ENCODE peak calls at places on chromosome 18, in eight cellular contexts. P is A549, F is erythroblast, C is heart left ventricle, L is suprapubic skin, D is sigmoid colon, O is HCT116, N is body of pancreas. A is an unnamed sample.

GRCh38 chr18:80041424-80041823 is 7.2 kb downstream of the RBFA start:
- DNase-seq in L (no peak), N (no peak), P (no peak), F (no peak), D (no peak), O (no peak), C (no peak), A (no peak)

GRCh38 chr18:61187971-61188370 is 145.3 kb upstream of the CDH20 start:
- DNase-seq in L (no peak), F (no peak), O (no peak), C (no peak), N (no peak), D (no peak), P (no peak), A (no peak)

GRCh38 chr18:54296017-54296416 is 26.7 kb downstream of the POLI start:
- DNase-seq in N (no peak), O (no peak), F (peak; percentile 10), P (no peak), C (no peak), L (no peak), D (no peak), A (no peak)

GRCh38 chr18:59696311-59697235 is 650 bp downstream of the CCBE1 start:
- DNase-seq in D (peak; percentile 78), P (no peak), C (no peak), N (no peak), O (no peak), F (no peak), L (no peak), A (no peak)

GRCh38 chr18:80171190-80171872 is 62.3 kb downstream of the ADNP2 start:
- DNase-seq in L (no peak), N (peak; percentile 28), O (no peak), C (no peak), P (peak; percentile 42), F (peak; percentile 51), D (no peak), A (no peak)

GRCh38 chr18:75391275-75392115 is 36.0 kb downstream of the SMIM21 start:
- DNase-seq in O (no peak), P (no peak), F (no peak), D (no peak), N (no peak), L (no peak), C (no peak), A (no peak)

GRCh38 chr18:4058179-4058578 is 396.9 kb downstream of the DLGAP1 start:
- DNase-seq in O (no peak), L (no peak), C (no peak), F (no peak), N (no peak), D (no peak), P (no peak), A (no peak)

GRCh38 chr18:7855051-7855450 is 287.9 kb downstream of the PTPRM start:
- DNase-seq in N (no peak), L (no peak), P (no peak), F (no peak), C (peak; percentile 39), O (no peak), D (no peak), A (no peak)

GRCh38 chr18:50507120-50507590 is 52.7 kb upstream of the MAPK4 start:
- DNase-seq in D (peak; percentile 72), C (peak; percentile 30), P (peak; percentile 18), F (peak; percentile 24), N (peak; percentile 52), L (no peak), O (no peak), A (no peak)

GRCh38 chr18:78905334-78905733 is 74.3 kb upstream of the SALL3 start:
- DNase-seq in L (no peak), N (no peak), F (no peak), D (no peak), P (no peak), O (no peak), C (no peak), A (no peak)

GRCh38 chr18:54109131-54109683 is 115.3 kb downstream of the MBD2 start:
- DNase-seq in O (no peak), C (no peak), N (no peak), L (no peak), P (no peak), D (no peak), F (no peak), A (no peak)

GRCh38 chr18:79598885-79599175 is 80.8 kb upstream of the CTDP1 start:
- DNase-seq in C (no peak), N (no peak), D (no peak), O (no peak), L (no peak), F (no peak), P (no peak), A (no peak)

GRCh38 chr18:12423820-12424219 is 16.1 kb downstream of the PRELID3A start:
- DNase-seq in D (no peak), P (no peak), L (no peak), F (no peak), N (peak; percentile 17), C (no peak), O (no peak), A (no peak)

GRCh38 chr18:79465392-79465991 is 69.8 kb downstream of the NFATC1 start:
- DNase-seq in C (peak; percentile 41), N (no peak), F (peak; percentile 50), O (no peak), D (no peak), L (no peak), P (no peak), A (no peak)

DNA sequence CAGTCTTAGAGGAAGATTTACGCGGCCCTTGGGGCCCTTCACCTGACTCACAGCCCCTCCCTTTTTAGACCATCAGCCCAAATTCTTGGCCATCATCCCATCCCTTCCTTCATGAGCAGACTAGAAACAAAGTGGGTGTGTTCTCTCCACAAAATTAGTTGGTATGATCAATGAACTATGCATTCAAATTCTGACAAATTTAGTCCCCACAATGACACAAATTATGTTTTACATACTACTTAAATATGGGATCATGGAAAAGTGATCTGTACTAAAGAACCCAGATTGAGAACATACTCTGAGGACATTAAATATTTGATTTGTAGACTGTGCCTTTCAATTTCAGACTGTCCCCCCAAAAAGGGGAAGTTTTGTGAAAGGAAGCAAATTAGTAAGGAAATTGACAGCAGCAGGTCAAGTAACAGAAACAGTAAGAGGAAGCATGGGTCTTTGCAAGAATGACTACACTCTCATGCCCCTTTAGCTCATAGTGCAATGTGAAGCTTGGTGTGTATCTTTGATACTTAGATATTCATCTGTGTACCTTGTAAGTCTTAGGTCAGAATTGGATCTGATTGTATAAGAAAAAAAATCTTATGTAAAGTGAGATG is 2.2 kb upstream of the MAPRE2 start:
- DNase-seq in F (no peak), C (no peak), P (no peak), L (no peak), D (no peak), N (no peak), O (no peak), A (no peak)
- TF ChIP-seq POLR2A in F (no peak), C (no peak), P (no peak), L (no peak), D (no peak), N (no peak), O (no peak), A (no peak)

GRCh38 chr18:46424898-46425297 is 232.1 kb downstream of the LOXHD1 start:
- DNase-seq in O (no peak), L (no peak), F (no peak), N (no peak), P (no peak), C (no peak), D (no peak), A (no peak)
- TF ChIP-seq POLR2A in O (no peak), L (no peak), F (no peak), N (no peak), P (no peak), C (no peak), D (no peak), A (no peak)

GRCh38 chr18:31942999-31943894 is at the start of gene TRAPPC8:
- DNase-seq in D (peak; percentile 99), C (peak; percentile 98), P (peak; percentile 84), N (peak; percentile 99), O (peak; percentile 96), L (peak; percentile 99), F (peak; percentile 100), A (peak; percentile 97)
- TF ChIP-seq POLR2A in D (no peak), C (no peak), P (peak; percentile 55), N (peak; percentile 80), O (peak; percentile 73), L (peak; percentile 54), F (peak; percentile 74), A (no peak)

DNA sequence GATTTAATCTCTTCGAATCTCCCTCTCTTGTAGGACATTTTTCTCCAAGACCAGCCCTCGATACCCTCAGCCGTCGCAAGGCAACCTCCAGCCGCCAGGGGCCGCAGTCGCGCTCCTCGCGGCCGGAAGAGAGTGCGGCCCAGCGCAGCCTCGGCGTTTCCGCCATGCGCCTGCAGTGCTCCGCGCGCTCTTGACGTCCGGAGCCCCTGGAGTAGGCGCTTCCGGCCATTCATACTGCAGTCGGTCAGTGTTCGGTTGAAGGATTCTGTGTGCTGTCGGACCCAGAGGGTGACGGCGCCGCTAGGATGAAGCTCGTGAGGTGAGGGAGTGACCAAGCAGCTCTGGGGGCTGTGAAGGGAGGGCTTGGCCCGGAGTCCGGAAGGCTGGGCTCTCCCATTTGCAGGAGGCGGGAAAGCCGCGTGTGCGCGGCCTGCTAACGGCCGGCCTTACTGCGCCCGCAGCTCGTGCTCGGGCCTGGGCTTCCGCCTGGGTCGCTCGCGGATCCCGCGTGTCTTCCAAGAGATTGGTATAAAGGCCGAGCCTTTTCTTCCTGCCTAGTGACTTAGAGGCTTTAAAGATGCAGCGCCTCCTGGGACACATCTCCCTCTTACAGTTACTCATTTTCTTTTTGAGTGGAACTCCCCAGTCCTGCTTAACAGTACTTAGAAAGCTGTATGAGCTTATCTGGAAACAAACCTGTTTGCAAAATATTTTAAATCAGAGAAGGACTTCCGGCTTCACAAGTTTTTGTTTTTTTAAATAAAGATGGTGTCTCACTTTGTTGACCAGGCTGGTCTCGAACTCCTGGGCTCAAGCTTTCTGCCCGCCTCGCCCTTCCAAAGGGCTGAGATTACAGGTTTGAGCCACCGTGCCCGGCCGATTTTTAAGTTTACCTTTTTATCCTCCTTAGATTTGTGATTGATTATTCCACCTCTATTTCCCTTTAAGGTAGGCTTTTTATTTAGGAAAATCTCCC is at the start of gene SNRPD1:
- DNase-seq in C (peak; percentile 86), L (peak; percentile 89), O (peak; percentile 83), P (peak; percentile 78), N (peak; percentile 85), D (peak; percentile 89), F (peak; percentile 95), A (peak; percentile 19)
- TF ChIP-seq POLR2A in C (peak; percentile 35), L (peak; percentile 59), O (peak; percentile 86), P (peak; percentile 68), N (peak; percentile 75), D (no peak), F (peak; percentile 94), A (no peak)

GRCh38 chr18:812673-813404 is 797 bp upstream of the YES1 start:
- DNase-seq in P (peak; percentile 36), N (peak; percentile 74), C (peak; percentile 74), F (peak; percentile 87), D (peak; percentile 93), L (peak; percentile 89), O (peak; percentile 51), A (peak; percentile 13)
- TF ChIP-seq POLR2A in P (no peak), N (peak; percentile 43), C (no peak), F (peak; percentile 66), D (peak; percentile 40), L (no peak), O (no peak), A (no peak)